ENCODE peak calls at places on chromosomes 13 and 19, in eight cellular contexts. L is fibroblast of lung, E is A549, J is psoas muscle, Q is Calu3, P is esophagus squamous epithelium, B is AG09309, R is ascending aorta. F is an unnamed sample.

GRCh38 chr13:30861836-30862467 is 44.1 kb upstream of the MEDAG start:
- DNase-seq in Q (no peak), L (no peak), J (no peak), R (peak), E (no peak), B (no peak), P (no peak), F (no peak)

GRCh38 chr19:10762656-10763055 is 44.8 kb downstream of the DNM2 start:
- DNase-seq in B (no peak), R (no peak), J (no peak), P (no peak), L (no peak), E (no peak), Q (peak), F (no peak)

GRCh38 chr13:44093607-44094583 is 214.2 kb downstream of the LACC1 start:
- DNase-seq in B (no peak), Q (no peak), P (no peak), J (no peak), E (no peak), L (peak), R (no peak), F (no peak)

GRCh38 chr13:97142452-97142851 is 79.7 kb upstream of the MBNL2 start:
- DNase-seq in L (no peak), R (no peak), E (peak), J (peak), P (no peak), B (no peak), Q (peak), F (no peak)

GRCh38 chr19:38307597-38307996 is 3.5 kb downstream of the C19orf33 start:
- DNase-seq in P (no peak), B (no peak), Q (no peak), R (no peak), L (no peak), E (no peak), J (no peak), F (no peak)

GRCh38 chr13:100333141-100333540 is 244.2 kb downstream of the PCCA start:
- DNase-seq in B (no peak), P (no peak), L (no peak), Q (no peak), R (no peak), J (no peak), E (no peak), F (no peak)

GRCh38 chr13:84481958-84482357 is 599.7 kb upstream of the SLITRK1 start:
- DNase-seq in L (peak), R (no peak), Q (no peak), J (no peak), E (no peak), P (no peak), B (peak), F (peak)

GRCh38 chr19:15332311-15332996 is at the start of gene BRD4:
- DNase-seq in J (peak), L (peak), B (no peak), Q (peak), P (no peak), E (peak), R (peak), F (peak)

GRCh38 chr13:75196112-75196855 is 285.7 kb downstream of the TBC1D4 start:
- DNase-seq in L (peak), J (no peak), Q (no peak), B (no peak), R (no peak), E (no peak), P (no peak), F (peak)

GRCh38 chr19:45569619-45570421 is 14.8 kb downstream of the OPA3 start:
- DNase-seq in J (peak), B (no peak), E (peak), R (peak), Q (peak), P (no peak), L (peak), F (peak)

GRCh38 chr19:2524840-2525723 is 49.2 kb downstream of the GADD45B start:
- DNase-seq in R (peak), E (peak), J (peak), Q (peak), L (peak), P (no peak), B (no peak), F (peak)

GRCh38 chr19:40398417-40399056 is 8.6 kb upstream of the HIPK4 start:
- DNase-seq in E (no peak), B (no peak), R (no peak), J (no peak), P (no peak), L (peak), Q (no peak), F (no peak)

GRCh38 chr13:28819046-28819747 is 942 bp upstream of the MTUS2 start:
- DNase-seq in R (no peak), P (no peak), L (peak), J (no peak), Q (peak), E (peak), B (no peak), F (no peak)

GRCh38 chr19:17235618-17236413 is 9.8 kb downstream of the OCEL1 start:
- DNase-seq in R (peak), B (peak), L (peak), J (peak), P (no peak), E (no peak), Q (peak), F (peak)

DNA sequence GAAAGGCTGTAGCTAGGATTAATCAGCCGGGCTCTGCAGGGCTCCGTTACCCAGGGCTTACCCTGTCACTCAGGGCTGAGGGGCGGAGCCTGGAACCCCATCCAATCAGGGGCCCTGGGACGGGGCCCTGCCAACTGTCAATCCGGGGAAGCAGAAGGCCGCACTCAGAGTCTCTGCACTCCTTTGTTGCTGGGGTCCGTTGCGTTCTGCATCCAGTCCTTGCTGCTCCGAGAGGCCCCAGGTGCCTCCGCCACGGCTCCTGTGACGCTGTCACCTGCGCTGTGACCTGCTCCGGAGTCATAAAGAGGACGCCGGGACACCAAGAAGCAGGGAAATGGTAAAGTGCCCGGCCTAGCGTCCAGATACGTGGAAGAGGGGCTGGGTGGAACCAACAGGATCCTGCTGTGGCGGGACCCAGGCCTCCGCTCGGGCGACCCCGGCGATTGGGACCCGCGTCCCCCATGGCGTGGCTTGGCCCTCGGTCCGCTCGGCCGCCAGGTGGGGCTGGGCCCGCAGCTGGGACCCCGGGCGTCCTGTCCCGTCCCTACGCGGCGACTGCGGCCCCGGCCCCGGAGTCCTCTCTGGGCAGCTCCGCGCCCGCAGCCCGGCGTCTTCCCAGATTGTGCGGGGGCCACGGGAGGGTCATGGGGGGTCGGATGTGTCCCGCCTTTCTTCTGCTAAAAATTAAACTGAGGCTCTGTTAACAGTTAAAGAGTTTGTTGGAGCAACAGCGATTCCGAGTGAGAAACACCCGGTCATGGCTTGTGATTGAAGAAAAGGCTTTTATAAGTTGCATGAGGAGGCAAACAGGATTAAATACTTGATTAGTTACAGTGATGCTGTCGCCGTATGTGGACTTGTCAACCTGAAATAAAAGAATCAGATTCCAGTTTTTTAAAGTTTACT is at the start of gene ZNF491:
- DNase-seq in L (peak), R (peak), P (peak), Q (peak), J (peak), B (peak), E (no peak), F (no peak)
- TF ChIP-seq CTCF in L (no peak), R (peak), P (peak), Q (no peak), J (peak), B (peak), E (no peak), F (no peak)

DNA sequence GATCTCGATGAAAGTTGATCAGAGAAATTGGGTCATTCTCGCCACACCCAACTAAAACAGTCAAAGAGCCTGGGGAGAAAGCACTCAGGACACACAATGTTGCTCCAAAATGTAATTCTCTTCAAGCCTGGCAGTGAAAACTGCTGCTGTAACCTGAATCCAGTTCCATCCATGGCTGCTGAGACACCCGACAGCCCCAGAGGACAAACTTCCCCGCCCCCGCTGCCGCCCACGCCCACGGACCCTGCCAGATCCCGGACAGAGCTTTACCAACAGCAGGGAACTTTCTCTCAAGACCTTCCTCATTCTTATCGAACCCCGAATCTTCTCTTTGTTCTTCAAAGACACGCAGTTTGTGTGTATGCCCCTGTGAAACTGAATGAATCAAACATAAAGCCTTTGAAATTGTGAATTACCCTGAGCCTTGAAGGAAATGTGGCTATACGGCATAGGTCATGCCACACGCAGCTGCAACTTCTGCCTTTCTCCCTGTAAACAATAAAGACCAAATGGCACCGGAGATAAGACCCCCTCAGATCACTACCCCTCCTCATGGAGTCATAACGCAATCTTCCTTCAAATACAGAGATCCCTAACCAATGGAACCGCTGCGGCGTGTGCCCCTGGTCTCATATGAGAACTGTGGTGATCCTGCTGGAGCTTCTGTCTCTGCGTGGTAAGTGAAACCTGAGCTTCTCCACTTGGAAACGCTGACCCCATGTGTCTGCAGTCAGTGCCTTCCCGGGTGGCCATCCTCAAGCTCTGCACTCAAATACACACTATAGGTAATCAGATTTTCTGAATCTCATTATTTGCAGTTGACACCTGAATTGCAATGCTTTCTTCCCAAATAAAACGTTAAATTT is 4.8 kb upstream of the LAMP1 start:
- DNase-seq in J (peak), R (no peak), B (no peak), P (no peak), Q (no peak), L (peak), E (no peak), F (no peak)
- TF ChIP-seq CTCF in J (no peak), R (no peak), B (no peak), P (no peak), Q (no peak), L (no peak), E (no peak), F (no peak)

GRCh38 chr13:114025432-114026127 is 51.7 kb upstream of the C13orf46 start:
- DNase-seq in E (no peak), R (no peak), L (peak), P (no peak), B (no peak), J (peak), Q (no peak), F (no peak)
- TF ChIP-seq CTCF in E (no peak), R (no peak), L (peak), P (no peak), B (peak), J (no peak), Q (no peak), F (no peak)

GRCh38 chr13:98576963-98577822 is at the start of gene STK24:
- DNase-seq in R (peak), J (peak), Q (peak), P (no peak), B (peak), E (no peak), L (peak), F (peak)
- TF ChIP-seq CTCF in R (no peak), J (no peak), Q (no peak), P (no peak), B (no peak), E (no peak), L (no peak), F (no peak)

GRCh38 chr19:58007285-58007684 is 4.7 kb upstream of the ZNF606 start:
- DNase-seq in L (no peak), Q (no peak), E (no peak), J (no peak), R (no peak), P (no peak), B (no peak), F (no peak)
- TF ChIP-seq CTCF in L (no peak), Q (no peak), E (no peak), J (no peak), R (no peak), P (no peak), B (no peak), F (no peak)